ENCODE peak calls at places on chromosome 7, in eight cellular contexts. One of them, this sample, is unnamed.

GRCh38 chr7:95420996-95421846 is 13.6 kb downstream of the PON2 start:
- DNase-seq in NCI-H2081: no peak
- DNase-seq in ELF-1: no peak
- DNase-seq in WTC11: no peak
- DNase-seq in neural crest cell: no peak
- DNase-seq in CD8-positive, alpha-beta memory T cell: no peak
- DNase-seq in endodermal cell: no peak
- DNase-seq in fibroblast of gingiva: peak; percentile 86
- DNase-seq in this sample: no peak

GRCh38 chr7:10075866-10076265 is 897.8 kb upstream of the PHF14 start:
- DNase-seq in NCI-H2081: no peak
- DNase-seq in ELF-1: no peak
- DNase-seq in WTC11: no peak
- DNase-seq in neural crest cell: no peak
- DNase-seq in CD8-positive, alpha-beta memory T cell: no peak
- DNase-seq in endodermal cell: no peak
- DNase-seq in fibroblast of gingiva: no peak
- DNase-seq in this sample: no peak

GRCh38 chr7:149688836-149689590 is 84.4 kb downstream of the ZNF467 start:
- DNase-seq in NCI-H2081: no peak
- DNase-seq in ELF-1: no peak
- DNase-seq in WTC11: no peak
- DNase-seq in neural crest cell: no peak
- DNase-seq in CD8-positive, alpha-beta memory T cell: no peak
- DNase-seq in endodermal cell: no peak
- DNase-seq in fibroblast of gingiva: no peak
- DNase-seq in this sample: no peak

GRCh38 chr7:118153551-118154177 is 30.3 kb upstream of the LSM8 start:
- DNase-seq in NCI-H2081: peak; percentile 56
- DNase-seq in ELF-1: no peak
- DNase-seq in WTC11: no peak
- DNase-seq in neural crest cell: no peak
- DNase-seq in CD8-positive, alpha-beta memory T cell: peak; percentile 10
- DNase-seq in endodermal cell: peak; percentile 64
- DNase-seq in fibroblast of gingiva: no peak
- DNase-seq in this sample: peak; percentile 8

GRCh38 chr7:143038635-143039034 is 11.7 kb upstream of the OR9A2 start:
- DNase-seq in NCI-H2081: no peak
- DNase-seq in ELF-1: no peak
- DNase-seq in WTC11: no peak
- DNase-seq in neural crest cell: no peak
- DNase-seq in CD8-positive, alpha-beta memory T cell: no peak
- DNase-seq in endodermal cell: no peak
- DNase-seq in fibroblast of gingiva: no peak
- DNase-seq in this sample: no peak

GRCh38 chr7:102009628-102010027 is 192.2 kb downstream of the CUX1 start:
- DNase-seq in NCI-H2081: no peak
- DNase-seq in ELF-1: peak; percentile 51
- DNase-seq in WTC11: no peak
- DNase-seq in neural crest cell: no peak
- DNase-seq in CD8-positive, alpha-beta memory T cell: no peak
- DNase-seq in endodermal cell: no peak
- DNase-seq in fibroblast of gingiva: no peak
- DNase-seq in this sample: no peak

GRCh38 chr7:37494940-37495339 is 46.3 kb upstream of the ELMO1 start:
- DNase-seq in NCI-H2081: no peak
- DNase-seq in ELF-1: peak; percentile 8
- DNase-seq in WTC11: no peak
- DNase-seq in neural crest cell: no peak
- DNase-seq in CD8-positive, alpha-beta memory T cell: no peak
- DNase-seq in endodermal cell: no peak
- DNase-seq in fibroblast of gingiva: no peak
- DNase-seq in this sample: no peak

GRCh38 chr7:19404912-19405329 is 259.7 kb upstream of the FERD3L start:
- DNase-seq in NCI-H2081: no peak
- DNase-seq in ELF-1: peak; percentile 42
- DNase-seq in WTC11: no peak
- DNase-seq in neural crest cell: no peak
- DNase-seq in CD8-positive, alpha-beta memory T cell: no peak
- DNase-seq in endodermal cell: peak; percentile 68
- DNase-seq in fibroblast of gingiva: peak; percentile 94
- DNase-seq in this sample: no peak

GRCh38 chr7:17625038-17625437 is 315.3 kb downstream of the SNX13 start:
- DNase-seq in NCI-H2081: no peak
- DNase-seq in ELF-1: no peak
- DNase-seq in WTC11: no peak
- DNase-seq in neural crest cell: no peak
- DNase-seq in CD8-positive, alpha-beta memory T cell: no peak
- DNase-seq in endodermal cell: no peak
- DNase-seq in fibroblast of gingiva: peak; percentile 61
- DNase-seq in this sample: no peak

GRCh38 chr7:18762189-18762588 is 266.6 kb downstream of the HDAC9 start:
- DNase-seq in NCI-H2081: no peak
- DNase-seq in ELF-1: no peak
- DNase-seq in WTC11: no peak
- DNase-seq in neural crest cell: no peak
- DNase-seq in CD8-positive, alpha-beta memory T cell: no peak
- DNase-seq in endodermal cell: no peak
- DNase-seq in fibroblast of gingiva: peak; percentile 51
- DNase-seq in this sample: no peak

GRCh38 chr7:35909870-35910357 is 109.1 kb downstream of the SEPTIN7 start:
- DNase-seq in NCI-H2081: no peak
- DNase-seq in ELF-1: no peak
- DNase-seq in WTC11: no peak
- DNase-seq in neural crest cell: no peak
- DNase-seq in CD8-positive, alpha-beta memory T cell: no peak
- DNase-seq in endodermal cell: no peak
- DNase-seq in fibroblast of gingiva: no peak
- DNase-seq in this sample: no peak

GRCh38 chr7:73715648-73716317 is 3.7 kb downstream of the STX1A start:
- DNase-seq in NCI-H2081: peak; percentile 62
- DNase-seq in ELF-1: peak; percentile 83
- DNase-seq in WTC11: no peak
- DNase-seq in neural crest cell: no peak
- DNase-seq in CD8-positive, alpha-beta memory T cell: no peak
- DNase-seq in endodermal cell: no peak
- DNase-seq in fibroblast of gingiva: peak; percentile 90
- DNase-seq in this sample: no peak

GRCh38 chr7:26853788-26854393 is 10.5 kb downstream of the SKAP2 start:
- DNase-seq in NCI-H2081: peak; percentile 53
- DNase-seq in ELF-1: no peak
- DNase-seq in WTC11: no peak
- DNase-seq in neural crest cell: no peak
- DNase-seq in CD8-positive, alpha-beta memory T cell: no peak
- DNase-seq in endodermal cell: no peak
- DNase-seq in fibroblast of gingiva: peak; percentile 35
- DNase-seq in this sample: no peak

GRCh38 chr7:45082031-45082830 is 6.5 kb downstream of the NACAD start:
- DNase-seq in NCI-H2081: no peak
- DNase-seq in ELF-1: no peak
- DNase-seq in WTC11: no peak
- DNase-seq in neural crest cell: no peak
- DNase-seq in CD8-positive, alpha-beta memory T cell: no peak
- DNase-seq in endodermal cell: no peak
- DNase-seq in fibroblast of gingiva: no peak
- DNase-seq in this sample: no peak

GRCh38 chr7:19117081-19117869 is at the start of gene TWIST1:
- DNase-seq in NCI-H2081: peak; percentile 73
- DNase-seq in ELF-1: peak; percentile 80
- DNase-seq in WTC11: peak; percentile 65
- DNase-seq in neural crest cell: peak; percentile 46
- DNase-seq in CD8-positive, alpha-beta memory T cell: no peak
- DNase-seq in endodermal cell: peak; percentile 89
- DNase-seq in fibroblast of gingiva: peak; percentile 100
- DNase-seq in this sample: no peak

This sample was measured in effector CD4-positive, alpha-beta T cell.